ENCODE peak calls at places on chromosome 4, in four cellular contexts. Q, H, R and C are unnamed samples.

GRCh38 chr4:83454626-83455025 is 997 bp downstream of the HELQ start:
- DNase-seq in R (no peak), Q (peak), H (no peak), C (no peak)

GRCh38 chr4:14100349-14100748 is 472.8 kb upstream of the BOD1L1 start:
- DNase-seq in H (no peak), Q (peak), R (no peak), C (no peak)

GRCh38 chr4:57078685-57079521 is 31.3 kb downstream of the IGFBP7 start:
- DNase-seq in H (peak), R (no peak), Q (no peak), C (peak)

GRCh38 chr4:72991889-72992288 is 77.6 kb downstream of the COX18 start:
- DNase-seq in H (no peak), Q (no peak), R (no peak), C (no peak)

GRCh38 chr4:137032242-137032641 is 500.1 kb downstream of the PCDH18 start:
- DNase-seq in H (no peak), R (no peak), Q (peak), C (peak)

GRCh38 chr4:121072836-121073362 is 564 bp upstream of the NDNF start:
- DNase-seq in Q (no peak), H (no peak), R (no peak), C (no peak)

GRCh38 chr4:102511830-102512605 is 10.9 kb downstream of the NFKB1 start:
- DNase-seq in Q (no peak), R (no peak), H (no peak), C (no peak)

GRCh38 chr4:145735330-145735638 is 55.3 kb downstream of the C4orf51 start:
- DNase-seq in H (peak), Q (peak), R (no peak), C (no peak)

GRCh38 chr4:23745377-23745776 is 144.5 kb downstream of the PPARGC1A start:
- DNase-seq in H (no peak), R (no peak), Q (no peak), C (no peak)

GRCh38 chr4:86670298-86670697 is 76.2 kb downstream of the PTPN13 start:
- DNase-seq in R (no peak), Q (no peak), H (no peak), C (no peak)

GRCh38 chr4:142585411-142585810 is 260.7 kb downstream of the INPP4B start:
- DNase-seq in H (no peak), Q (peak), R (no peak), C (no peak)

GRCh38 chr4:14368391-14368790 is 633.9 kb upstream of the CPEB2 start:
- DNase-seq in Q (no peak), H (no peak), R (no peak), C (no peak)

GRCh38 chr4:9703391-9703790 is 78.0 kb upstream of the DRD5 start:
- DNase-seq in H (no peak), R (peak), Q (peak), C (no peak)

GRCh38 chr4:116664198-116664597 is 421.2 kb downstream of the TRAM1L1 start:
- DNase-seq in R (no peak), Q (no peak), H (no peak), C (no peak)

GRCh38 chr4:155666701-155667537 is at the start of gene GUCY1A1:
- DNase-seq in H (peak), Q (peak), R (peak), C (no peak)

GRCh38 chr4:164383187-164384181 is 370.4 kb upstream of the SMIM31 start:
- DNase-seq in H (no peak), R (no peak), Q (no peak), C (no peak)

GRCh38 chr4:142314183-142314582 is 531.9 kb downstream of the INPP4B start:
- DNase-seq in H (no peak), R (no peak), Q (no peak), C (no peak)

GRCh38 chr4:11720292-11720691 is 291.6 kb upstream of the HS3ST1 start:
- DNase-seq in H (peak), R (no peak), Q (peak), C (no peak)